ENCODE peak calls at places on chromosomes 4 and X, in ten cellular contexts. L is EL; G is AG08396; I is GM03348; D is activated effector memory CD4-positive, alpha-beta T cell treated with anti-CD3 and anti-CD28 coated beads, Interleukin-2, amount 50 U/mL, for 16 hours; J is foreskin fibroblast; V is neural progenitor cell; S is activated T-cell treated with anti-CD3 and anti-CD28 coated beads for 48 hours; Y is activated CD4-positive, alpha-beta T cell treated with anti-CD3 and anti-CD28 coated beads, Interleukin-2, amount 50 U/mL, for 48 hours; A is ureter. C is an unnamed sample.

GRCh38 chr4:78291277-78291676 is 234.2 kb downstream of the FRAS1 start:
- DNase-seq in I (no peak), G (no peak), S (no peak), V (no peak), D (no peak), Y (no peak), L (no peak), A (no peak), J (no peak), C (no peak)

GRCh38 chr4:122456228-122457106 is at the start of gene IL2:
- DNase-seq in D (no peak), G (no peak), J (no peak), S (no peak), A (no peak), L (no peak), I (no peak), V (no peak), Y (no peak), C (no peak)

GRCh38 chr4:14254252-14254651 is 626.7 kb upstream of the BOD1L1 start:
- DNase-seq in D (no peak), Y (peak), G (peak), A (peak), S (peak), J (peak), V (peak), I (peak), L (peak), C (peak)

GRCh38 chrX:95145848-95146540 is 1472.0 kb downstream of the FAM133A start:
- DNase-seq in J (no peak), Y (no peak), I (no peak), L (no peak), S (no peak), G (no peak), D (no peak), V (no peak), A (no peak), C (no peak)

GRCh38 chr4:72568959-72569718 is at the start of gene ADAMTS3:
- DNase-seq in I (peak), V (peak), L (peak), G (peak), Y (no peak), A (peak), J (peak), S (peak), D (no peak), C (peak)

GRCh38 chr4:7472443-7473013 is 37.8 kb upstream of the PSAPL1 start:
- DNase-seq in D (no peak), V (peak), I (no peak), G (no peak), S (no peak), Y (no peak), A (no peak), J (no peak), L (no peak), C (no peak)

GRCh38 chrX:65098851-65099250 is 122.6 kb upstream of the ZC4H2 start:
- DNase-seq in A (no peak), Y (no peak), V (no peak), J (no peak), D (no peak), G (no peak), S (no peak), L (no peak), I (no peak), C (no peak)

GRCh38 chrX:102651968-102652744 is 873 bp downstream of the GPRASP1 start:
- DNase-seq in S (peak), G (peak), Y (peak), V (peak), I (peak), J (peak), A (peak), D (peak), L (peak), C (no peak)

GRCh38 chr4:130026185-130026584 is 930.2 kb downstream of the C4orf33 start:
- DNase-seq in J (no peak), D (no peak), L (no peak), Y (no peak), G (no peak), A (no peak), V (peak), I (no peak), S (no peak), C (no peak)

GRCh38 chr4:133592591-133592990 is 443.5 kb downstream of the PCDH10 start:
- DNase-seq in S (no peak), V (peak), G (no peak), D (no peak), I (no peak), Y (no peak), L (no peak), A (no peak), J (no peak), C (no peak)

GRCh38 chrX:34734383-34734782 is 77.3 kb upstream of the TMEM47 start:
- DNase-seq in G (peak), Y (no peak), L (peak), I (peak), D (no peak), A (no peak), V (no peak), J (peak), S (no peak), C (no peak)

GRCh38 chrX:1390621-1391369 is 1.1 kb downstream of the SLC25A6 start:
- DNase-seq in V (peak), Y (no peak), I (no peak), J (no peak), S (no peak), D (no peak), L (no peak), A (peak), G (no peak), C (no peak)

GRCh38 chrX:75107863-75108509 is 48.1 kb downstream of the ABCB7 start:
- DNase-seq in G (no peak), S (no peak), A (no peak), Y (no peak), V (no peak), L (no peak), I (no peak), J (no peak), D (no peak), C (no peak)

GRCh38 chr4:32025840-32026459 is 1305.8 kb downstream of the PCDH7 start:
- DNase-seq in A (no peak), L (no peak), D (no peak), J (peak), G (no peak), Y (no peak), S (no peak), V (no peak), I (peak), C (no peak)

GRCh38 chr4:159966741-159967140 is 863.9 kb downstream of the RAPGEF2 start:
- DNase-seq in G (no peak), D (no peak), V (no peak), J (no peak), I (no peak), S (no peak), A (no peak), Y (no peak), L (no peak), C (no peak)

GRCh38 chrX:132692066-132692465 is 203.2 kb upstream of the MBNL3 start:
- DNase-seq in V (no peak), Y (no peak), I (peak), D (no peak), A (no peak), L (no peak), S (no peak), J (peak), G (no peak), C (no peak)

GRCh38 chr4:52750819-52751348 is 341 bp downstream of the ERVMER34-1 start:
- DNase-seq in L (peak), D (peak), S (no peak), J (peak), V (no peak), I (peak), Y (peak), G (peak), A (peak), C (no peak)

GRCh38 chr4:6416518-6417286 is 55.7 kb downstream of the PPP2R2C start:
- DNase-seq in A (no peak), G (no peak), D (no peak), I (no peak), S (no peak), L (no peak), J (no peak), Y (no peak), V (no peak), C (peak)

GRCh38 chr4:23818097-23818648 is 71.7 kb downstream of the PPARGC1A start:
- DNase-seq in V (no peak), I (no peak), G (peak), Y (no peak), L (no peak), J (peak), A (no peak), D (no peak), S (no peak), C (peak)

GRCh38 chrX:130176942-130177341 is 5.2 kb downstream of the RAB33A start:
- DNase-seq in D (no peak), A (no peak), V (no peak), J (no peak), S (no peak), Y (no peak), I (no peak), G (no peak), L (no peak), C (no peak)

GRCh38 chrX:77900688-77901087 is 1.4 kb downstream of the COX7B start:
- DNase-seq in V (no peak), G (no peak), I (no peak), Y (no peak), D (no peak), J (no peak), L (no peak), S (no peak), A (no peak), C (no peak)